ENCODE peak calls at places on chromosomes 4 and X, in four cellular contexts. R is tibial nerve, B is IMR-90, J is aorta. Y is an unnamed sample. For H3K4me1, the result is how much of the 10 kb centered on the place peaks cover.

GRCh38 chr4:83569429-83569828 is 33.5 kb downstream of the GPAT3 start:
- DNase-seq in R (no peak), B (no peak), J (no peak), Y (no peak)

GRCh38 chrX:101708180-101708579 is 48.5 kb upstream of the ARMCX2 start:
- DNase-seq in R (no peak), B (peak), J (no peak), Y (no peak)

GRCh38 chr4:54659213-54660144 is 1.7 kb downstream of the KIT start:
- DNase-seq in R (no peak), B (peak), J (no peak), Y (no peak)

GRCh38 chr4:142079951-142080350 is 443.6 kb downstream of the IL15 start:
- DNase-seq in R (no peak), B (no peak), J (no peak), Y (no peak)

GRCh38 chrX:16852617-16853179 is 17.5 kb downstream of the RBBP7 start:
- DNase-seq in R (no peak), B (no peak), J (no peak), Y (no peak)

GRCh38 chr4:7320413-7320812 is 114.3 kb downstream of the PSAPL1 start:
- DNase-seq in R (no peak), B (no peak), J (no peak), Y (no peak)

GRCh38 chr4:141028024-141028529 is 105.2 kb downstream of the RNF150 start:
- DNase-seq in R (no peak), B (peak), J (no peak), Y (no peak)

GRCh38 chr4:156144961-156145360 is 191.3 kb upstream of the CTSO start:
- DNase-seq in R (no peak), B (no peak), J (no peak), Y (no peak)

GRCh38 chr4:183118141-183118540 is 19.1 kb downstream of the WWC2 start:
- DNase-seq in R (no peak), B (no peak), J (no peak), Y (no peak)

GRCh38 chr4:45795165-45795564 is 328.7 kb downstream of the GABRG1 start:
- DNase-seq in R (no peak), B (no peak), J (no peak), Y (no peak)

GRCh38 chrX:153474718-153475117 is 4.3 kb upstream of the HAUS7 start:
- DNase-seq in R (no peak), B (peak), J (peak), Y (peak)

GRCh38 chrX:129843459-129844306 is at the start of gene ZDHHC9:
- DNase-seq in R (peak), B (peak), J (peak), Y (peak)

GRCh38 chrX:9927638-9928037 is 39.5 kb upstream of the CLDN34 start:
- DNase-seq in R (no peak), B (no peak), J (no peak), Y (no peak)

GRCh38 chrX:45745479-45745878 is 544.8 kb upstream of the DIPK2B start:
- DNase-seq in R (no peak), B (no peak), J (no peak), Y (no peak)

GRCh38 chrX:40644821-40645358 is 2.5 kb downstream of the CXorf38 start:
- DNase-seq in R (peak), B (peak), J (no peak), Y (peak)

GRCh38 chrX:39261446-39262147 is 460.3 kb downstream of the MID1IP1 start:
- DNase-seq in R (no peak), B (no peak), J (no peak), Y (no peak)

GRCh38 chrX:43809463-43809862 is 72.8 kb downstream of the MAOB start:
- DNase-seq in R (no peak), B (peak), J (no peak), Y (no peak)

GRCh38 chr4:87896020-87896621 is 63.4 kb downstream of the MEPE start:
- DNase-seq in R (no peak), B (peak), J (no peak), Y (peak)

GRCh38 chr4:126779446-126780166 is 853.2 kb upstream of the INTU start:
- DNase-seq in R (no peak), B (no peak), J (peak), Y (no peak)

GRCh38 chr4:38815879-38816782 is 11.5 kb upstream of the TLR1 start:
- DNase-seq in R (no peak), B (peak), J (no peak), Y (no peak)

GRCh38 chr4:2402941-2403340 is 15.5 kb downstream of the ZFYVE28 start:
- DNase-seq in R (no peak), B (no peak), J (peak), Y (no peak)

GRCh38 chr4:25966171-25966570 is 52.2 kb downstream of the SMIM20 start:
- DNase-seq in R (no peak), B (peak), J (no peak), Y (no peak)

GRCh38 chr4:139968831-139969230 is 185.2 kb downstream of the MAML3 start:
- DNase-seq in R (no peak), B (no peak), J (no peak), Y (no peak)

GRCh38 chr4:103091601-103092223 is 7.9 kb downstream of the BDH2 start:
- DNase-seq in R (no peak), B (peak), J (no peak), Y (no peak)

GRCh38 chr4:121777625-121778024 is 12.7 kb upstream of the SMIM43 start:
- DNase-seq in R (no peak), B (no peak), J (no peak), Y (no peak)

GRCh38 chr4:171676555-171677215 is 136.5 kb upstream of the GALNTL6 start:
- DNase-seq in R (no peak), B (no peak), J (no peak), Y (no peak)

GRCh38 chr4:73944061-73944875 is 37.6 kb downstream of the PF4 start:
- DNase-seq in R (no peak), B (no peak), J (peak), Y (no peak)

GRCh38 chr4:140884431-140885058 is 128.4 kb upstream of the TBC1D9 start:
- DNase-seq in R (no peak), B (peak), J (no peak), Y (no peak)

GRCh38 chrX:24424948-24425347 is 40.1 kb upstream of the PDK3 start:
- DNase-seq in R (peak), B (peak), J (peak), Y (peak)

GRCh38 chrX:103999234-103999633 is 14.3 kb downstream of the H2BW1 start:
- DNase-seq in R (no peak), B (no peak), J (no peak), Y (no peak)

GRCh38 chrX:107290019-107290418 is 83.6 kb downstream of the DNAAF6 start:
- DNase-seq in R (no peak), B (no peak), J (no peak), Y (no peak)

GRCh38 chrX:124239324-124239723 is 93.1 kb upstream of the TEX13D start:
- DNase-seq in R (no peak), B (no peak), J (no peak), Y (no peak)

GRCh38 chrX:129557844-129558243 is 17.8 kb downstream of the OCRL start:
- DNase-seq in R (no peak), B (peak), J (no peak), Y (no peak)

GRCh38 chr4:139581096-139581495 is 25.1 kb upstream of the SETD7 start:
- DNase-seq in R (no peak), B (no peak), J (no peak), Y (no peak)

GRCh38 chr4:5751073-5751917 is 40.3 kb downstream of the EVC start:
- DNase-seq in R (no peak), B (peak), J (no peak), Y (peak)
- H3K4me1 ChIP-seq in R (under half), B (half or more), J (under half), Y (under half)

GRCh38 chr4:118975487-118976192 is 87.0 kb downstream of the SYNPO2 start:
- DNase-seq in R (no peak), B (no peak), J (no peak), Y (no peak)
- H3K4me1 ChIP-seq in R (under half), B (under half), J (under half), Y (under half)

GRCh38 chr4:145099653-145100052 is 1.5 kb downstream of the ABCE1 start:
- DNase-seq in R (no peak), B (peak), J (no peak), Y (no peak)

GRCh38 chr4:145097821-145098674 is at the start of the genes ABCE1 and ANAPC10:
- DNase-seq in R (peak), B (peak), J (peak), Y (peak)

GRCh38 chr4:145101091-145101490 is 3.0 kb downstream of the ABCE1 start:
- DNase-seq in R (no peak), B (no peak), J (no peak), Y (no peak)

GRCh38 chr4:145097331-145097820 is 620 bp downstream of the ANAPC10 start:
- DNase-seq in R (no peak), B (no peak), J (no peak), Y (no peak)

DNA sequence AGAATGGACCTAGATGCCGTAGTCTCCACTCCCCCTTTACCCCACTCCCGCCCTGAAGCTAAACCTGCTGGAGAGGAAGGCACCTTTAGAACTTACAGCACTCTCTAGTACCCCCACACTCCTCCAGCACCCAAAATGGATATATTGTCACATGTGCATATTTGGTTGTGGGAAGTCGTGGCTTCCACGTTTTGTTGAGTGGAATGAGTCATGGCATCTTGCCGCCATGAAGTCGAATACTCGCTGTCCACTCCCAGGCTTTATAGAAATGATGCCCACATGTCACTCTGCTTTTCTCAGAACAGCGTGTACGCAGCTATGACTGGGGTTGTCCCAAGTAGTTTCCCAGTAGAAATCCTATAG is 545 bp downstream of the ABCE1 start:
- DNase-seq in R (no peak), B (peak), J (no peak), Y (no peak)
- H3K4me1 ChIP-seq in R (under half), B (under half), J (under half), Y (under half)

DNA sequence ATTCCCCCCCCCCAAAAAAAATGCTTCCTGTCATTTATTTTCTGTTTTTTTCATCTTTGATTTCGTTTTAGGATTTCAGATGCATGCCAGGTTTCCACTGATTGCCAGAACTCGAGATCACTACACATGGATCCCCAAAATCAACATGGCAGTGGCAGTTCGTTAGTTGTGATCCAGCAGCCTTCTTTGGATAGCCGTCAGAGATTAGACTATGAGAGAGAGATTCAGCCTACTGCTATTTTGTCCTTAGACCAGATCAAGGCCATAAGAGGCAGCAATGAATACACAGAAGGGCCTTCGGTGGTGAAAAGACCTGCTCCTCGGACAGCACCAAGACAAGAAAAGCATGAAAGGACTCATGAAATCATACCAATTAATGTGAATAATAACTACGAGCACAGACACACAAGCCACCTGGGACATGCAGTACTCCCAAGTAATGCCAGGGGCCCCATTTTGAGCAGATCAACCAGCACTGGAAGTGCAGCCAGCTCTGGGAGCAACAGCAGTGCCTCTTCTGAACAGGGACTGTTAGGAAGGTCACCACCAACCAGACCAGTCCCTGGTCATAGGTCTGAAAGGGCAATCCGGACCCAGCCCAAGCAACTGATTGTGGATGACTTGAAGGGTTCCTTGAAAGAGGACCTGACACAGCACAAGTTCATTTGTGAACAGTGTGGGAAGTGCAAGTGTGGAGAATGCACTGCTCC is 5.0 kb downstream of the SPRY1 start:
- DNase-seq in R (no peak), B (no peak), J (no peak), Y (peak)
- H3K4me1 ChIP-seq in R (under half), B (under half), J (under half), Y (under half)

Y was measured in right atrium auricular region.